ENCODE peak calls at places on chromosomes 11 and 22, in eight cellular contexts. One of them, this sample, is unnamed.

GRCh38 chr22:27416553-27417427 is 384.8 kb downstream of the MN1 start:
- DNase-seq in lower lobe of right lung: no peak
- DNase-seq in epithelial cell of esophagus: peak
- DNase-seq in WERI-Rb-1: no peak
- DNase-seq in tibial nerve: no peak
- DNase-seq in HFF-Myc: peak
- DNase-seq in left ventricle myocardium inferior: no peak
- DNase-seq in prostate gland: peak
- DNase-seq in this sample: peak

GRCh38 chr11:31651208-31651607 is 141.6 kb downstream of the ELP4 start:
- DNase-seq in tibial nerve: no peak
- DNase-seq in left ventricle myocardium inferior: no peak
- DNase-seq in WERI-Rb-1: no peak
- DNase-seq in epithelial cell of esophagus: no peak
- DNase-seq in prostate gland: no peak
- DNase-seq in lower lobe of right lung: no peak
- DNase-seq in HFF-Myc: no peak
- DNase-seq in this sample: no peak

GRCh38 chr11:68216171-68216938 is 3.3 kb upstream of the KMT5B start:
- DNase-seq in prostate gland: peak
- DNase-seq in lower lobe of right lung: no peak
- DNase-seq in epithelial cell of esophagus: peak
- DNase-seq in HFF-Myc: no peak
- DNase-seq in tibial nerve: no peak
- DNase-seq in WERI-Rb-1: no peak
- DNase-seq in left ventricle myocardium inferior: peak
- DNase-seq in this sample: no peak

GRCh38 chr11:44453213-44453612 is 112.2 kb upstream of the CD82 start:
- DNase-seq in prostate gland: no peak
- DNase-seq in lower lobe of right lung: no peak
- DNase-seq in WERI-Rb-1: no peak
- DNase-seq in left ventricle myocardium inferior: no peak
- DNase-seq in HFF-Myc: no peak
- DNase-seq in epithelial cell of esophagus: no peak
- DNase-seq in tibial nerve: no peak
- DNase-seq in this sample: no peak

GRCh38 chr11:64745523-64746328 is 1.8 kb upstream of the RASGRP2 start:
- DNase-seq in lower lobe of right lung: peak
- DNase-seq in WERI-Rb-1: peak
- DNase-seq in HFF-Myc: no peak
- DNase-seq in left ventricle myocardium inferior: peak
- DNase-seq in tibial nerve: peak
- DNase-seq in epithelial cell of esophagus: no peak
- DNase-seq in prostate gland: peak
- DNase-seq in this sample: no peak

GRCh38 chr11:9315078-9315688 is 790 bp upstream of the TMEM41B start:
- DNase-seq in lower lobe of right lung: peak
- DNase-seq in tibial nerve: no peak
- DNase-seq in WERI-Rb-1: peak
- DNase-seq in HFF-Myc: no peak
- DNase-seq in left ventricle myocardium inferior: no peak
- DNase-seq in epithelial cell of esophagus: peak
- DNase-seq in prostate gland: no peak
- DNase-seq in this sample: no peak

GRCh38 chr11:101583180-101584128 is at the start of gene TRPC6:
- DNase-seq in WERI-Rb-1: peak
- DNase-seq in left ventricle myocardium inferior: peak
- DNase-seq in tibial nerve: no peak
- DNase-seq in epithelial cell of esophagus: peak
- DNase-seq in prostate gland: peak
- DNase-seq in lower lobe of right lung: peak
- DNase-seq in HFF-Myc: no peak
- DNase-seq in this sample: no peak

GRCh38 chr11:113994077-113994954 is 19.4 kb downstream of the HTR3A start:
- DNase-seq in prostate gland: no peak
- DNase-seq in epithelial cell of esophagus: peak
- DNase-seq in left ventricle myocardium inferior: no peak
- DNase-seq in HFF-Myc: no peak
- DNase-seq in tibial nerve: peak
- DNase-seq in lower lobe of right lung: no peak
- DNase-seq in WERI-Rb-1: peak
- DNase-seq in this sample: no peak

GRCh38 chr22:20761536-20761935 is 12.4 kb upstream of the SERPIND1 start:
- DNase-seq in epithelial cell of esophagus: peak
- DNase-seq in lower lobe of right lung: no peak
- DNase-seq in tibial nerve: no peak
- DNase-seq in left ventricle myocardium inferior: no peak
- DNase-seq in HFF-Myc: no peak
- DNase-seq in WERI-Rb-1: no peak
- DNase-seq in prostate gland: no peak
- DNase-seq in this sample: no peak

GRCh38 chr11:91984033-91984568 is 240.5 kb upstream of the FAT3 start:
- DNase-seq in HFF-Myc: no peak
- DNase-seq in left ventricle myocardium inferior: no peak
- DNase-seq in lower lobe of right lung: no peak
- DNase-seq in prostate gland: no peak
- DNase-seq in epithelial cell of esophagus: no peak
- DNase-seq in tibial nerve: no peak
- DNase-seq in WERI-Rb-1: no peak
- DNase-seq in this sample: no peak

GRCh38 chr22:41239443-41240128 is 1.1 kb downstream of the CHADL start:
- DNase-seq in lower lobe of right lung: no peak
- DNase-seq in left ventricle myocardium inferior: no peak
- DNase-seq in epithelial cell of esophagus: no peak
- DNase-seq in HFF-Myc: no peak
- DNase-seq in WERI-Rb-1: no peak
- DNase-seq in tibial nerve: no peak
- DNase-seq in prostate gland: no peak
- DNase-seq in this sample: no peak

GRCh38 chr22:41238570-41239442 is 1.9 kb downstream of the CHADL start:
- DNase-seq in WERI-Rb-1: no peak
- DNase-seq in epithelial cell of esophagus: no peak
- DNase-seq in HFF-Myc: no peak
- DNase-seq in lower lobe of right lung: no peak
- DNase-seq in left ventricle myocardium inferior: no peak
- DNase-seq in tibial nerve: no peak
- DNase-seq in prostate gland: no peak
- DNase-seq in this sample: no peak

GRCh38 chr22:41234815-41235687 is 5.7 kb downstream of the CHADL start:
- DNase-seq in HFF-Myc: no peak
- DNase-seq in left ventricle myocardium inferior: no peak
- DNase-seq in epithelial cell of esophagus: no peak
- DNase-seq in tibial nerve: no peak
- DNase-seq in prostate gland: no peak
- DNase-seq in WERI-Rb-1: no peak
- DNase-seq in lower lobe of right lung: no peak
- DNase-seq in this sample: no peak

GRCh38 chr22:41237707-41238569 is 2.8 kb downstream of the CHADL start:
- DNase-seq in lower lobe of right lung: peak
- DNase-seq in left ventricle myocardium inferior: peak
- DNase-seq in epithelial cell of esophagus: peak
- DNase-seq in tibial nerve: peak
- DNase-seq in HFF-Myc: no peak
- DNase-seq in prostate gland: peak
- DNase-seq in WERI-Rb-1: no peak
- DNase-seq in this sample: no peak

GRCh38 chr22:41237036-41237706 is 3.6 kb downstream of the CHADL start:
- DNase-seq in epithelial cell of esophagus: no peak
- DNase-seq in tibial nerve: no peak
- DNase-seq in prostate gland: no peak
- DNase-seq in HFF-Myc: no peak
- DNase-seq in left ventricle myocardium inferior: no peak
- DNase-seq in WERI-Rb-1: no peak
- DNase-seq in lower lobe of right lung: no peak
- DNase-seq in this sample: no peak
- TF ChIP-seq CTCF in epithelial cell of esophagus: no peak
- TF ChIP-seq CTCF in tibial nerve: no peak
- TF ChIP-seq CTCF in prostate gland: no peak
- TF ChIP-seq CTCF in HFF-Myc: no peak
- TF ChIP-seq CTCF in left ventricle myocardium inferior: no peak
- TF ChIP-seq CTCF in WERI-Rb-1: no peak
- TF ChIP-seq CTCF in lower lobe of right lung: no peak
- TF ChIP-seq CTCF in this sample: no peak

GRCh38 chr11:7667460-7667859 is 5.8 kb downstream of the CYB5R2 start:
- DNase-seq in tibial nerve: no peak
- DNase-seq in left ventricle myocardium inferior: no peak
- DNase-seq in epithelial cell of esophagus: no peak
- DNase-seq in HFF-Myc: no peak
- DNase-seq in lower lobe of right lung: no peak
- DNase-seq in WERI-Rb-1: peak
- DNase-seq in prostate gland: no peak
- DNase-seq in this sample: no peak
- H3K4me3 ChIP-seq in tibial nerve: no peak
- H3K4me3 ChIP-seq in left ventricle myocardium inferior: no peak
- H3K4me3 ChIP-seq in epithelial cell of esophagus: no peak
- H3K4me3 ChIP-seq in HFF-Myc: no peak
- H3K4me3 ChIP-seq in lower lobe of right lung: no peak
- H3K4me3 ChIP-seq in WERI-Rb-1: no peak
- H3K4me3 ChIP-seq in prostate gland: no peak
- H3K4me3 ChIP-seq in this sample: no peak

GRCh38 chr11:119016216-119017009 is 1.7 kb downstream of the RPS25 start:
- DNase-seq in WERI-Rb-1: no peak
- DNase-seq in lower lobe of right lung: no peak
- DNase-seq in epithelial cell of esophagus: no peak
- DNase-seq in left ventricle myocardium inferior: no peak
- DNase-seq in tibial nerve: no peak
- DNase-seq in prostate gland: no peak
- DNase-seq in HFF-Myc: no peak
- DNase-seq in this sample: no peak

GRCh38 chr11:119018074-119018938 is at the start of the genes RPS25 and TRAPPC4:
- DNase-seq in lower lobe of right lung: peak
- DNase-seq in epithelial cell of esophagus: peak
- DNase-seq in prostate gland: peak
- DNase-seq in tibial nerve: peak
- DNase-seq in left ventricle myocardium inferior: peak
- DNase-seq in WERI-Rb-1: peak
- DNase-seq in HFF-Myc: peak
- DNase-seq in this sample: peak

GRCh38 chr11:119014209-119014924 is 3.8 kb downstream of the RPS25 start:
- DNase-seq in HFF-Myc: no peak
- DNase-seq in WERI-Rb-1: no peak
- DNase-seq in left ventricle myocardium inferior: no peak
- DNase-seq in lower lobe of right lung: no peak
- DNase-seq in epithelial cell of esophagus: no peak
- DNase-seq in prostate gland: no peak
- DNase-seq in tibial nerve: no peak
- DNase-seq in this sample: no peak

GRCh38 chr11:119012629-119013170 is 5.4 kb downstream of the RPS25 start:
- DNase-seq in HFF-Myc: no peak
- DNase-seq in WERI-Rb-1: no peak
- DNase-seq in lower lobe of right lung: no peak
- DNase-seq in prostate gland: no peak
- DNase-seq in epithelial cell of esophagus: no peak
- DNase-seq in tibial nerve: no peak
- DNase-seq in left ventricle myocardium inferior: no peak
- DNase-seq in this sample: no peak

DNA sequence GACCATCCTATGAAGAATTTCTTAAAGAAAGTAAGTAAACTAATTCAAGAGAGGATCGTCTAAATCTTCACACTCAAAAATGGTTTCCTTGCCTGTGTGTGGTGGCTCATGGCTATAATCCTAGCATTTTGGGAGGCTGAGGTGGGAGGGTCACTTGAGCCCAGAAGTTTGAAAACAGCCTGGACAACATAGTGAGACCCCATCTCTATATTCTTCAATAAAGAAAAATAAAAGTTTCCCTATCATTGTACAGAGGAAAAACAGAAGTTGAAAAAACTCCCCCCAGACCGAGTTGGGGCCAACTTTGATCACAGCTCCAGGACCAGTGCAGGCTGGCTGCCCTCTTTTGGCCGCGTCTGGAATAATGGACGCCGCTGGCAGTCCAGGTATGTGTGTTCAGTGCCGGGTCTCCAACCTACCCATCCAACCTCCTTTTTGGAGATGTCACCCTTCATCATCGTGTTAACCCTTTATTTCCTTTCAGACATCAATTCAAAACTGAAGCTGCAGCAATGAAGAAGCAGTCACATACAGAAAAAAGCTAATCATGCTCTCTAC is 3.0 kb downstream of the RPS25 start:
- DNase-seq in epithelial cell of esophagus: peak
- DNase-seq in lower lobe of right lung: no peak
- DNase-seq in HFF-Myc: no peak
- DNase-seq in tibial nerve: no peak
- DNase-seq in prostate gland: no peak
- DNase-seq in left ventricle myocardium inferior: no peak
- DNase-seq in WERI-Rb-1: no peak
- DNase-seq in this sample: no peak
- TF ChIP-seq CTCF in epithelial cell of esophagus: no peak
- TF ChIP-seq CTCF in lower lobe of right lung: no peak
- TF ChIP-seq CTCF in HFF-Myc: no peak
- TF ChIP-seq CTCF in tibial nerve: no peak
- TF ChIP-seq CTCF in prostate gland: no peak
- TF ChIP-seq CTCF in left ventricle myocardium inferior: no peak
- TF ChIP-seq CTCF in WERI-Rb-1: peak
- TF ChIP-seq CTCF in this sample: peak

GRCh38 chr22:17978027-17978426 is 46.3 kb downstream of the MICAL3 start:
- DNase-seq in epithelial cell of esophagus: no peak
- DNase-seq in left ventricle myocardium inferior: no peak
- DNase-seq in lower lobe of right lung: no peak
- DNase-seq in tibial nerve: no peak
- DNase-seq in prostate gland: no peak
- DNase-seq in WERI-Rb-1: no peak
- DNase-seq in HFF-Myc: no peak
- DNase-seq in this sample: no peak

GRCh38 chr22:17981497-17981896 is 42.9 kb downstream of the MICAL3 start:
- DNase-seq in left ventricle myocardium inferior: no peak
- DNase-seq in epithelial cell of esophagus: no peak
- DNase-seq in lower lobe of right lung: no peak
- DNase-seq in HFF-Myc: no peak
- DNase-seq in prostate gland: no peak
- DNase-seq in WERI-Rb-1: no peak
- DNase-seq in tibial nerve: no peak
- DNase-seq in this sample: no peak

GRCh38 chr22:17980638-17981051 is 43.7 kb downstream of the MICAL3 start:
- DNase-seq in epithelial cell of esophagus: peak
- DNase-seq in lower lobe of right lung: peak
- DNase-seq in tibial nerve: peak
- DNase-seq in WERI-Rb-1: peak
- DNase-seq in left ventricle myocardium inferior: peak
- DNase-seq in prostate gland: peak
- DNase-seq in HFF-Myc: no peak
- DNase-seq in this sample: no peak

GRCh38 chr22:17982572-17983141 is 41.7 kb downstream of the MICAL3 start:
- DNase-seq in prostate gland: no peak
- DNase-seq in tibial nerve: no peak
- DNase-seq in left ventricle myocardium inferior: no peak
- DNase-seq in lower lobe of right lung: no peak
- DNase-seq in epithelial cell of esophagus: no peak
- DNase-seq in WERI-Rb-1: no peak
- DNase-seq in HFF-Myc: no peak
- DNase-seq in this sample: no peak

DNA sequence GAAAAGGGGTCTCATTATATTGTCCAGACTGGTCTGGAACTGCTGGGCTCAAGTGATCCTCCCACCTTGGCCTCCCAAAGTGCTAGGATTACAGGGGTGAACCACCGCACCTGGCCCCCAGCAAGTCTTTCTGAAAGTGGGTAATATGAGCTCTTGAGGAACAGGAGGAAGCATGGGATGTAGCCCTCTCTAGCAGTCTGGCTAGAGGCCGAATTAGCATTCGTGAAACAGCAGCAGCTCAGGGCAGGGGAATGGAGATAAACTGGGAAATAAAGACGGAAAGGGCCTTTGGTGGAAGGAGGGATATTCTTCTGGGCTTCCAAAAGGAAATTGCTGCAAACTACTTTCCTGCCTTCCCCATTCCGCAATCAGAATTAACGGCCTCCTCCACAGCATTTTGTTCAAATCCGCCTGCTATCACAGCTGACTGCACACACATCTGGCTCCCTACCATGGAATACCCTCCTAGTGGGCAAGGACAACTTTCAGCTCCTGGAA is 44.3 kb downstream of the MICAL3 start:
- DNase-seq in epithelial cell of esophagus: no peak
- DNase-seq in prostate gland: no peak
- DNase-seq in WERI-Rb-1: no peak
- DNase-seq in lower lobe of right lung: no peak
- DNase-seq in left ventricle myocardium inferior: no peak
- DNase-seq in HFF-Myc: no peak
- DNase-seq in tibial nerve: no peak
- DNase-seq in this sample: no peak
- H3K4me3 ChIP-seq in epithelial cell of esophagus: no peak
- H3K4me3 ChIP-seq in prostate gland: no peak
- H3K4me3 ChIP-seq in WERI-Rb-1: no peak
- H3K4me3 ChIP-seq in lower lobe of right lung: peak
- H3K4me3 ChIP-seq in left ventricle myocardium inferior: peak
- H3K4me3 ChIP-seq in HFF-Myc: no peak
- H3K4me3 ChIP-seq in tibial nerve: no peak
- H3K4me3 ChIP-seq in this sample: no peak